ENCODE peak calls at places on chromosomes 3 and 15, in seven cellular contexts. One of them, this sample, is unnamed.
A peak's percentile ranks its signal among the peaks of the same experiment; 100 is the strongest.

GRCh38 chr15:51874751-51875644 is 45.5 kb downstream of the TMOD3 start:
- DNase-seq in RWPE1: peak; percentile 95
- DNase-seq in heart left ventricle: no peak
- DNase-seq in GM13977: no peak
- DNase-seq in neural crest cell: no peak
- DNase-seq in nephron progenitor cell: no peak
- DNase-seq in CD4-positive, alpha-beta T cell: no peak
- DNase-seq in this sample: no peak

GRCh38 chr15:71677352-71677751 is 133.0 kb upstream of the NR2E3 start:
- DNase-seq in GM13977: no peak
- DNase-seq in neural crest cell: no peak
- DNase-seq in RWPE1: no peak
- DNase-seq in heart left ventricle: no peak
- DNase-seq in CD4-positive, alpha-beta T cell: no peak
- DNase-seq in nephron progenitor cell: no peak
- DNase-seq in this sample: no peak

GRCh38 chr3:181948286-181948685 is 236.6 kb downstream of the SOX2 start:
- DNase-seq in neural crest cell: no peak
- DNase-seq in heart left ventricle: no peak
- DNase-seq in CD4-positive, alpha-beta T cell: no peak
- DNase-seq in GM13977: no peak
- DNase-seq in RWPE1: peak; percentile 23
- DNase-seq in nephron progenitor cell: no peak
- DNase-seq in this sample: no peak

GRCh38 chr15:99504823-99505551 is 60.8 kb upstream of the MEF2A start:
- DNase-seq in CD4-positive, alpha-beta T cell: no peak
- DNase-seq in heart left ventricle: no peak
- DNase-seq in GM13977: peak; percentile 41
- DNase-seq in RWPE1: peak; percentile 40
- DNase-seq in nephron progenitor cell: no peak
- DNase-seq in neural crest cell: no peak
- DNase-seq in this sample: peak; percentile 39

GRCh38 chr3:47567149-47567548 is 11.5 kb downstream of the CSPG5 start:
- DNase-seq in heart left ventricle: no peak
- DNase-seq in RWPE1: no peak
- DNase-seq in neural crest cell: no peak
- DNase-seq in CD4-positive, alpha-beta T cell: no peak
- DNase-seq in nephron progenitor cell: no peak
- DNase-seq in GM13977: no peak
- DNase-seq in this sample: no peak

GRCh38 chr3:3801510-3801841 is 2.2 kb downstream of the LRRN1 start:
- DNase-seq in RWPE1: no peak
- DNase-seq in nephron progenitor cell: no peak
- DNase-seq in neural crest cell: peak; percentile 17
- DNase-seq in heart left ventricle: no peak
- DNase-seq in GM13977: no peak
- DNase-seq in CD4-positive, alpha-beta T cell: no peak
- DNase-seq in this sample: no peak

GRCh38 chr3:49788056-49788455 is 1.7 kb upstream of the IP6K1 start:
- DNase-seq in RWPE1: no peak
- DNase-seq in heart left ventricle: no peak
- DNase-seq in GM13977: no peak
- DNase-seq in neural crest cell: no peak
- DNase-seq in CD4-positive, alpha-beta T cell: no peak
- DNase-seq in nephron progenitor cell: no peak
- DNase-seq in this sample: peak; percentile 2

GRCh38 chr3:47961815-47962606 is 54.2 kb downstream of the MAP4 start:
- DNase-seq in GM13977: no peak
- DNase-seq in heart left ventricle: no peak
- DNase-seq in neural crest cell: no peak
- DNase-seq in nephron progenitor cell: no peak
- DNase-seq in CD4-positive, alpha-beta T cell: peak; percentile 28
- DNase-seq in RWPE1: peak; percentile 19
- DNase-seq in this sample: peak; percentile 23

GRCh38 chr15:50576156-50576555 is 29.7 kb upstream of the USP50 start:
- DNase-seq in GM13977: no peak
- DNase-seq in RWPE1: no peak
- DNase-seq in nephron progenitor cell: no peak
- DNase-seq in neural crest cell: no peak
- DNase-seq in CD4-positive, alpha-beta T cell: no peak
- DNase-seq in heart left ventricle: no peak
- DNase-seq in this sample: no peak

GRCh38 chr3:70550723-70551319 is 238.4 kb upstream of the MDFIC2 start:
- DNase-seq in RWPE1: no peak
- DNase-seq in heart left ventricle: peak; percentile 68
- DNase-seq in CD4-positive, alpha-beta T cell: peak; percentile 72
- DNase-seq in GM13977: no peak
- DNase-seq in nephron progenitor cell: peak; percentile 69
- DNase-seq in neural crest cell: peak; percentile 40
- DNase-seq in this sample: no peak

GRCh38 chr3:64462203-64463120 is 225.3 kb downstream of the ADAMTS9 start:
- DNase-seq in nephron progenitor cell: no peak
- DNase-seq in GM13977: no peak
- DNase-seq in RWPE1: no peak
- DNase-seq in neural crest cell: no peak
- DNase-seq in CD4-positive, alpha-beta T cell: no peak
- DNase-seq in heart left ventricle: no peak
- DNase-seq in this sample: no peak

GRCh38 chr15:31325432-31325975 is 1.1 kb upstream of the KLF13 start:
- DNase-seq in neural crest cell: peak; percentile 26
- DNase-seq in CD4-positive, alpha-beta T cell: peak; percentile 58
- DNase-seq in nephron progenitor cell: peak; percentile 70
- DNase-seq in RWPE1: peak; percentile 43
- DNase-seq in heart left ventricle: peak; percentile 89
- DNase-seq in GM13977: no peak
- DNase-seq in this sample: peak; percentile 50

GRCh38 chr3:65742914-65743313 is 295.8 kb downstream of the MAGI1 start:
- DNase-seq in RWPE1: no peak
- DNase-seq in nephron progenitor cell: no peak
- DNase-seq in GM13977: no peak
- DNase-seq in neural crest cell: no peak
- DNase-seq in CD4-positive, alpha-beta T cell: no peak
- DNase-seq in heart left ventricle: no peak
- DNase-seq in this sample: no peak

GRCh38 chr3:116743062-116743461 is 33.5 kb downstream of the TUSC7 start:
- DNase-seq in GM13977: no peak
- DNase-seq in heart left ventricle: no peak
- DNase-seq in neural crest cell: no peak
- DNase-seq in nephron progenitor cell: no peak
- DNase-seq in RWPE1: no peak
- DNase-seq in CD4-positive, alpha-beta T cell: no peak
- DNase-seq in this sample: no peak

GRCh38 chr3:10928961-10929471 is 63.5 kb upstream of the SLC6A1 start:
- DNase-seq in CD4-positive, alpha-beta T cell: no peak
- DNase-seq in GM13977: no peak
- DNase-seq in RWPE1: no peak
- DNase-seq in heart left ventricle: no peak
- DNase-seq in nephron progenitor cell: no peak
- DNase-seq in neural crest cell: no peak
- DNase-seq in this sample: no peak

GRCh38 chr3:188583476-188584161 is 429.7 kb downstream of the LPP start:
- DNase-seq in nephron progenitor cell: no peak
- DNase-seq in neural crest cell: no peak
- DNase-seq in GM13977: no peak
- DNase-seq in CD4-positive, alpha-beta T cell: no peak
- DNase-seq in RWPE1: no peak
- DNase-seq in heart left ventricle: no peak
- DNase-seq in this sample: peak; percentile 3

GRCh38 chr3:73029321-73029796 is 32.1 kb upstream of the EBLN2 start:
- DNase-seq in nephron progenitor cell: no peak
- DNase-seq in RWPE1: peak; percentile 67
- DNase-seq in GM13977: no peak
- DNase-seq in CD4-positive, alpha-beta T cell: no peak
- DNase-seq in neural crest cell: no peak
- DNase-seq in heart left ventricle: no peak
- DNase-seq in this sample: no peak

GRCh38 chr3:115785782-115786181 is 162.5 kb downstream of the GAP43 start:
- DNase-seq in neural crest cell: no peak
- DNase-seq in heart left ventricle: no peak
- DNase-seq in CD4-positive, alpha-beta T cell: no peak
- DNase-seq in GM13977: no peak
- DNase-seq in nephron progenitor cell: no peak
- DNase-seq in RWPE1: no peak
- DNase-seq in this sample: no peak

GRCh38 chr3:68436619-68437411 is 495.5 kb downstream of the TAFA4 start:
- DNase-seq in neural crest cell: no peak
- DNase-seq in GM13977: no peak
- DNase-seq in RWPE1: no peak
- DNase-seq in nephron progenitor cell: no peak
- DNase-seq in CD4-positive, alpha-beta T cell: no peak
- DNase-seq in heart left ventricle: no peak
- DNase-seq in this sample: no peak

GRCh38 chr3:47974974-47975470 is 41.2 kb downstream of the MAP4 start:
- DNase-seq in CD4-positive, alpha-beta T cell: no peak
- DNase-seq in GM13977: no peak
- DNase-seq in RWPE1: no peak
- DNase-seq in neural crest cell: no peak
- DNase-seq in nephron progenitor cell: no peak
- DNase-seq in heart left ventricle: no peak
- DNase-seq in this sample: no peak

GRCh38 chr3:32947466-32948238 is 3.8 kb upstream of the CCR4 start:
- DNase-seq in CD4-positive, alpha-beta T cell: peak; percentile 89
- DNase-seq in heart left ventricle: peak; percentile 75
- DNase-seq in nephron progenitor cell: peak; percentile 88
- DNase-seq in neural crest cell: peak; percentile 87
- DNase-seq in GM13977: peak; percentile 52
- DNase-seq in RWPE1: peak; percentile 35
- DNase-seq in this sample: peak; percentile 67

GRCh38 chr15:82539690-82540054 is 585 bp downstream of the RPS17 start:
- DNase-seq in CD4-positive, alpha-beta T cell: peak; percentile 27
- DNase-seq in GM13977: no peak
- DNase-seq in neural crest cell: no peak
- DNase-seq in heart left ventricle: no peak
- DNase-seq in nephron progenitor cell: peak; percentile 21
- DNase-seq in RWPE1: no peak
- DNase-seq in this sample: no peak

GRCh38 chr3:43176666-43177065 is 70.8 kb upstream of the POMGNT2 start:
- DNase-seq in CD4-positive, alpha-beta T cell: no peak
- DNase-seq in GM13977: no peak
- DNase-seq in nephron progenitor cell: no peak
- DNase-seq in neural crest cell: no peak
- DNase-seq in RWPE1: no peak
- DNase-seq in heart left ventricle: peak; percentile 37
- DNase-seq in this sample: no peak

GRCh38 chr3:135641771-135642170 is 323.8 kb upstream of the PPP2R3A start:
- DNase-seq in GM13977: no peak
- DNase-seq in RWPE1: no peak
- DNase-seq in nephron progenitor cell: no peak
- DNase-seq in heart left ventricle: no peak
- DNase-seq in neural crest cell: no peak
- DNase-seq in CD4-positive, alpha-beta T cell: no peak
- DNase-seq in this sample: no peak
- TF ChIP-seq CTCF in GM13977: no peak
- TF ChIP-seq CTCF in RWPE1: no peak
- TF ChIP-seq CTCF in nephron progenitor cell: no peak
- TF ChIP-seq CTCF in heart left ventricle: no peak
- TF ChIP-seq CTCF in neural crest cell: no peak
- TF ChIP-seq CTCF in CD4-positive, alpha-beta T cell: no peak
- TF ChIP-seq CTCF in this sample: no peak

DNA sequence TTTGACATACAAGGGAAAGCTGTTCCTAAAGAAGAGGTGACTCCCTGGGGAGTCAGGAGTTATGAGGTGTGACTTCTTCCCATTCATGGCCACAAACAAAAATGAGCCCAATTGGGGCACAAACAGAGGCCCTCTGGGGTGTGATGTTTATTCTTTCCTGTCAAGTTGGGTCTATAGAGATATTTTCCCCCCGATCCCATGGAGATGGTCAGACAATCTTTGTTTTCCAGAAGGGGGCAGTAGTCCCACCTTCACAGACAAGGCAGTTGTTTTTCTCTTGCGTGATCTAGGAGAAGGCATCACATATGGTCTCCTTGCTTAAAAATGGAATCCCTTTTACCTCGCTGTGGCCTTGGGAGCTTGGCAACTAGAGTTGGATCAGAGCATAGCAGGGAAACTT is 110.3 kb downstream of the MFSD1 start:
- DNase-seq in CD4-positive, alpha-beta T cell: no peak
- DNase-seq in RWPE1: no peak
- DNase-seq in nephron progenitor cell: no peak
- DNase-seq in GM13977: no peak
- DNase-seq in heart left ventricle: no peak
- DNase-seq in neural crest cell: no peak
- DNase-seq in this sample: no peak
- TF ChIP-seq CTCF in CD4-positive, alpha-beta T cell: no peak
- TF ChIP-seq CTCF in RWPE1: no peak
- TF ChIP-seq CTCF in nephron progenitor cell: no peak
- TF ChIP-seq CTCF in GM13977: no peak
- TF ChIP-seq CTCF in heart left ventricle: no peak
- TF ChIP-seq CTCF in neural crest cell: peak; percentile 14
- TF ChIP-seq CTCF in this sample: no peak

GRCh38 chr3:150152567-150152966 is 181.9 kb upstream of the PFN2 start:
- DNase-seq in RWPE1: no peak
- DNase-seq in CD4-positive, alpha-beta T cell: no peak
- DNase-seq in neural crest cell: no peak
- DNase-seq in heart left ventricle: no peak
- DNase-seq in GM13977: no peak
- DNase-seq in nephron progenitor cell: no peak
- DNase-seq in this sample: no peak

GRCh38 chr3:150147776-150148175 is 177.1 kb upstream of the PFN2 start:
- DNase-seq in GM13977: no peak
- DNase-seq in nephron progenitor cell: no peak
- DNase-seq in heart left ventricle: no peak
- DNase-seq in neural crest cell: no peak
- DNase-seq in RWPE1: no peak
- DNase-seq in CD4-positive, alpha-beta T cell: no peak
- DNase-seq in this sample: no peak

GRCh38 chr3:150146891-150147761 is 176.4 kb upstream of the PFN2 start:
- DNase-seq in nephron progenitor cell: no peak
- DNase-seq in GM13977: peak; percentile 17
- DNase-seq in neural crest cell: no peak
- DNase-seq in RWPE1: peak; percentile 37
- DNase-seq in CD4-positive, alpha-beta T cell: no peak
- DNase-seq in heart left ventricle: no peak
- DNase-seq in this sample: peak; percentile 8

GRCh38 chr3:150149651-150150051 is 179.0 kb upstream of the PFN2 start:
- DNase-seq in heart left ventricle: no peak
- DNase-seq in neural crest cell: no peak
- DNase-seq in CD4-positive, alpha-beta T cell: no peak
- DNase-seq in RWPE1: no peak
- DNase-seq in nephron progenitor cell: no peak
- DNase-seq in GM13977: no peak
- DNase-seq in this sample: no peak

DNA sequence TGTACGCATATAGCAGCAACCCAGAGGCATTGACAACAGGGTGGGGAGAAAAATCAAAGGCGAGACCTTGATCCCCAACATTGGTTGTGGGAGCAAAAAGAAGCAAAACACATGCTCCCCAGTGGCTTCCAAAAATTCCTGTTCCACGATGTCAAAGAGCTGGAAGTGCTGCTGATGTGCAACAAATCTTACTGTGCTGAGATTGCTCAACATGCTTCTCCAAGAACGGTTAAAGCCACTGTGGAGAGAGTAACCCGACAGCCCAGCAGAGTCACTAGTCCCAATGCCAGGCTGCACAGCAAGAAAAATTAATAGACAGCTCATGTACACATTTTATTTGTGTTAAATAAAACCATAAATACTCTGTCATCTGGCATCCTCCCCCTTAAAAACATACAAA is 179.9 kb upstream of the PFN2 start:
- DNase-seq in RWPE1: no peak
- DNase-seq in nephron progenitor cell: no peak
- DNase-seq in CD4-positive, alpha-beta T cell: no peak
- DNase-seq in heart left ventricle: no peak
- DNase-seq in GM13977: no peak
- DNase-seq in neural crest cell: no peak
- DNase-seq in this sample: no peak
- TF ChIP-seq CTCF in RWPE1: no peak
- TF ChIP-seq CTCF in nephron progenitor cell: no peak
- TF ChIP-seq CTCF in CD4-positive, alpha-beta T cell: no peak
- TF ChIP-seq CTCF in heart left ventricle: no peak
- TF ChIP-seq CTCF in GM13977: no peak
- TF ChIP-seq CTCF in neural crest cell: no peak
- TF ChIP-seq CTCF in this sample: no peak

GRCh38 chr15:60483042-60483441 is 4.1 kb upstream of the ICE2 start:
- DNase-seq in heart left ventricle: no peak
- DNase-seq in RWPE1: no peak
- DNase-seq in CD4-positive, alpha-beta T cell: no peak
- DNase-seq in GM13977: no peak
- DNase-seq in nephron progenitor cell: no peak
- DNase-seq in neural crest cell: no peak
- DNase-seq in this sample: no peak
- TF ChIP-seq CTCF in heart left ventricle: no peak
- TF ChIP-seq CTCF in RWPE1: no peak
- TF ChIP-seq CTCF in CD4-positive, alpha-beta T cell: no peak
- TF ChIP-seq CTCF in GM13977: no peak
- TF ChIP-seq CTCF in nephron progenitor cell: no peak
- TF ChIP-seq CTCF in neural crest cell: no peak
- TF ChIP-seq CTCF in this sample: no peak

This sample was measured in GM20000.